ENCODE peak calls at places on chromosomes 1 and 21, in ten cellular contexts. One of them, this sample, is unnamed.

GRCh38 chr1:61887076-61887867 is 145.0 kb downstream of the PATJ start:
- DNase-seq in ascending aorta: no peak
- DNase-seq in brain microvascular endothelial cell: no peak
- DNase-seq in Panc1: no peak
- DNase-seq in RWPE2: no peak
- DNase-seq in GM12864: no peak
- DNase-seq in ovary: no peak
- DNase-seq in OCI-LY7: no peak
- DNase-seq in foreskin fibroblast: no peak
- DNase-seq in cardiac fibroblast: peak; percentile 19
- DNase-seq in this sample: no peak

GRCh38 chr1:12417389-12417788 is 187.6 kb downstream of the VPS13D start:
- DNase-seq in ovary: no peak
- DNase-seq in ascending aorta: no peak
- DNase-seq in OCI-LY7: no peak
- DNase-seq in cardiac fibroblast: no peak
- DNase-seq in Panc1: no peak
- DNase-seq in RWPE2: no peak
- DNase-seq in brain microvascular endothelial cell: no peak
- DNase-seq in GM12864: no peak
- DNase-seq in foreskin fibroblast: no peak
- DNase-seq in this sample: no peak

GRCh38 chr1:1678581-1679380 is 13.8 kb downstream of the SLC35E2B start:
- DNase-seq in OCI-LY7: peak; percentile 89
- DNase-seq in ascending aorta: no peak
- DNase-seq in GM12864: peak; percentile 40
- DNase-seq in foreskin fibroblast: no peak
- DNase-seq in Panc1: peak; percentile 12
- DNase-seq in RWPE2: peak; percentile 38
- DNase-seq in brain microvascular endothelial cell: no peak
- DNase-seq in cardiac fibroblast: no peak
- DNase-seq in ovary: no peak
- DNase-seq in this sample: no peak

GRCh38 chr1:18341291-18342058 is 139.3 kb upstream of the KLHDC7A start:
- DNase-seq in brain microvascular endothelial cell: no peak
- DNase-seq in cardiac fibroblast: no peak
- DNase-seq in ovary: no peak
- DNase-seq in ascending aorta: no peak
- DNase-seq in OCI-LY7: no peak
- DNase-seq in RWPE2: no peak
- DNase-seq in Panc1: no peak
- DNase-seq in GM12864: peak; percentile 8
- DNase-seq in foreskin fibroblast: no peak
- DNase-seq in this sample: no peak

GRCh38 chr21:41508415-41509205 is 652 bp upstream of the TMPRSS2 start:
- DNase-seq in GM12864: no peak
- DNase-seq in ascending aorta: no peak
- DNase-seq in brain microvascular endothelial cell: no peak
- DNase-seq in ovary: no peak
- DNase-seq in foreskin fibroblast: no peak
- DNase-seq in OCI-LY7: no peak
- DNase-seq in RWPE2: no peak
- DNase-seq in Panc1: no peak
- DNase-seq in cardiac fibroblast: no peak
- DNase-seq in this sample: no peak

GRCh38 chr1:240946926-240947325 is 335.0 kb upstream of the GREM2 start:
- DNase-seq in ascending aorta: no peak
- DNase-seq in foreskin fibroblast: peak; percentile 6
- DNase-seq in ovary: no peak
- DNase-seq in Panc1: no peak
- DNase-seq in cardiac fibroblast: peak; percentile 69
- DNase-seq in brain microvascular endothelial cell: peak; percentile 47
- DNase-seq in GM12864: no peak
- DNase-seq in OCI-LY7: peak; percentile 63
- DNase-seq in RWPE2: no peak
- DNase-seq in this sample: no peak

GRCh38 chr1:53545663-53546408 is 86.6 kb downstream of the DMRTB1 start:
- DNase-seq in RWPE2: peak; percentile 40
- DNase-seq in ascending aorta: peak; percentile 28
- DNase-seq in Panc1: no peak
- DNase-seq in OCI-LY7: no peak
- DNase-seq in GM12864: no peak
- DNase-seq in foreskin fibroblast: peak; percentile 74
- DNase-seq in brain microvascular endothelial cell: no peak
- DNase-seq in ovary: no peak
- DNase-seq in cardiac fibroblast: no peak
- DNase-seq in this sample: no peak

GRCh38 chr1:179742717-179743678 is at the start of gene FAM163A:
- DNase-seq in brain microvascular endothelial cell: no peak
- DNase-seq in Panc1: no peak
- DNase-seq in GM12864: no peak
- DNase-seq in foreskin fibroblast: no peak
- DNase-seq in ovary: no peak
- DNase-seq in RWPE2: no peak
- DNase-seq in ascending aorta: no peak
- DNase-seq in OCI-LY7: no peak
- DNase-seq in cardiac fibroblast: no peak
- DNase-seq in this sample: no peak

GRCh38 chr1:163076044-163076443 is 6.9 kb downstream of the RGS4 start:
- DNase-seq in OCI-LY7: no peak
- DNase-seq in foreskin fibroblast: no peak
- DNase-seq in brain microvascular endothelial cell: no peak
- DNase-seq in RWPE2: no peak
- DNase-seq in cardiac fibroblast: no peak
- DNase-seq in ascending aorta: no peak
- DNase-seq in GM12864: no peak
- DNase-seq in Panc1: no peak
- DNase-seq in ovary: no peak
- DNase-seq in this sample: no peak

GRCh38 chr1:163074716-163075284 is 5.6 kb downstream of the RGS4 start:
- DNase-seq in OCI-LY7: no peak
- DNase-seq in foreskin fibroblast: no peak
- DNase-seq in Panc1: no peak
- DNase-seq in ascending aorta: no peak
- DNase-seq in RWPE2: no peak
- DNase-seq in cardiac fibroblast: no peak
- DNase-seq in GM12864: no peak
- DNase-seq in ovary: no peak
- DNase-seq in brain microvascular endothelial cell: no peak
- DNase-seq in this sample: no peak

GRCh38 chr1:163074004-163074403 is 4.8 kb downstream of the RGS4 start:
- DNase-seq in ovary: no peak
- DNase-seq in ascending aorta: no peak
- DNase-seq in foreskin fibroblast: no peak
- DNase-seq in RWPE2: no peak
- DNase-seq in Panc1: no peak
- DNase-seq in brain microvascular endothelial cell: no peak
- DNase-seq in cardiac fibroblast: no peak
- DNase-seq in OCI-LY7: no peak
- DNase-seq in GM12864: no peak
- DNase-seq in this sample: no peak

GRCh38 chr1:163076981-163077761 is 8.0 kb downstream of the RGS4 start:
- DNase-seq in Panc1: no peak
- DNase-seq in ascending aorta: no peak
- DNase-seq in brain microvascular endothelial cell: peak; percentile 10
- DNase-seq in ovary: no peak
- DNase-seq in foreskin fibroblast: no peak
- DNase-seq in cardiac fibroblast: peak; percentile 44
- DNase-seq in GM12864: no peak
- DNase-seq in RWPE2: no peak
- DNase-seq in OCI-LY7: no peak
- DNase-seq in this sample: no peak

DNA sequence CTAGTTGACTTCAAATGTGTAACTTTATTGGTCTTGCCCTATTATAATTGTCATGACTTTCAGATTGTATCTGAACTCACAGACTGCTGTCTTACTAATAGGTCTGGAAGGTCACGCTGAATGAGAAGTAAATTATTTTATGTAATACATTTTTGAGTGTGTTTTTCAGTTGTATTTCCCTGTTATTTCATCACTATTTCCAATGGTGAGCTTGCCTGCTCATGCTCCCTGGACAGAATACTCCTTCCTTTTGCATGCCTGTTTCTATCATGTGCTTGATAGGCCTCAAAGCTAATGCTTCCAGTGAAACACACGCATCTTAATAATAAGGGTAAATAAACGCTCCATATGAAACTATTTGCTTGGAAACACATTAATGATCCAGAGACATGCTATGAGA is 7.3 kb downstream of the RGS4 start:
- DNase-seq in foreskin fibroblast: no peak
- DNase-seq in ascending aorta: no peak
- DNase-seq in brain microvascular endothelial cell: no peak
- DNase-seq in RWPE2: no peak
- DNase-seq in OCI-LY7: no peak
- DNase-seq in cardiac fibroblast: peak; percentile 43
- DNase-seq in Panc1: no peak
- DNase-seq in GM12864: no peak
- DNase-seq in ovary: no peak
- DNase-seq in this sample: no peak
- H3K4me3 ChIP-seq in foreskin fibroblast: no peak overlapping the region
- H3K4me3 ChIP-seq in ascending aorta: no peak overlapping the region
- H3K4me3 ChIP-seq in brain microvascular endothelial cell: no peak overlapping the region
- H3K4me3 ChIP-seq in RWPE2: no peak overlapping the region
- H3K4me3 ChIP-seq in OCI-LY7: no peak overlapping the region
- H3K4me3 ChIP-seq in cardiac fibroblast: no peak overlapping the region
- H3K4me3 ChIP-seq in Panc1: no peak overlapping the region
- H3K4me3 ChIP-seq in GM12864: no peak overlapping the region
- H3K4me3 ChIP-seq in ovary: no peak overlapping the region
- H3K4me3 ChIP-seq in this sample: no peak overlapping the region

DNA sequence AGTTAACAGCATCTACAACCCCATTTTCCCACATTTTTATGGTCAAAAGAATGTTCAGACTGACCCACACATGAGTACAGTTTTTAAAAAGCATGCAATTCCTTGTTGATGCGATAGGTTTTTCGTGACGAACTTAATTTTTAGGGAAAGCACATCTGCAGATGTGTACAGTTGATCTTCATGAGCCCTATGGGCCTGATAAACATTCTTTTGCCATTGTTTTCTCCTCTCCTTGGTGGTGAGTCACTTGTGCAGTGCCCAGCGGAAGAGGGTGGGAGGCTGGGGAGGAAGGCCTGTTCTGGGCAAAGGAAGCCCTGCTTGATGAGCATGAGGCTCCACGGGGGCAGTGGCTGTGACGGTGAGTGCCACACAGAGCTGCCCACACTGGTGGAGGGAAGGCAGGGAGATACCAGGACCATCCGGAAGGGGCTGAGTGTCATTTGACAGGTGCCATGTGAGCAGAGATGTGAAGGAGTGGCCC is 5.3 kb downstream of the ARF1 start:
- DNase-seq in GM12864: no peak
- DNase-seq in brain microvascular endothelial cell: peak; percentile 49
- DNase-seq in OCI-LY7: no peak
- DNase-seq in ascending aorta: no peak
- DNase-seq in cardiac fibroblast: peak; percentile 90
- DNase-seq in foreskin fibroblast: peak; percentile 88
- DNase-seq in Panc1: no peak
- DNase-seq in RWPE2: no peak
- DNase-seq in ovary: peak; percentile 10
- DNase-seq in this sample: peak; percentile 34
- H3K4me3 ChIP-seq in GM12864: no peak overlapping the region
- H3K4me3 ChIP-seq in brain microvascular endothelial cell: no peak overlapping the region
- H3K4me3 ChIP-seq in OCI-LY7: no peak overlapping the region
- H3K4me3 ChIP-seq in ascending aorta: peak overlapping the region; percentile 33
- H3K4me3 ChIP-seq in cardiac fibroblast: no peak overlapping the region
- H3K4me3 ChIP-seq in foreskin fibroblast: peak overlapping the region; percentile 26
- H3K4me3 ChIP-seq in Panc1: peak overlapping the region; percentile 25
- H3K4me3 ChIP-seq in RWPE2: no peak overlapping the region
- H3K4me3 ChIP-seq in ovary: no peak overlapping the region
- H3K4me3 ChIP-seq in this sample: no peak overlapping the region

GRCh38 chr1:165856606-165857005 is 29.2 kb downstream of the UCK2 start:
- DNase-seq in Panc1: no peak
- DNase-seq in ovary: no peak
- DNase-seq in foreskin fibroblast: no peak
- DNase-seq in GM12864: no peak
- DNase-seq in ascending aorta: no peak
- DNase-seq in RWPE2: no peak
- DNase-seq in brain microvascular endothelial cell: no peak
- DNase-seq in cardiac fibroblast: no peak
- DNase-seq in OCI-LY7: no peak
- DNase-seq in this sample: no peak

GRCh38 chr1:165852896-165853295 is 25.5 kb downstream of the UCK2 start:
- DNase-seq in ovary: no peak
- DNase-seq in brain microvascular endothelial cell: no peak
- DNase-seq in RWPE2: no peak
- DNase-seq in OCI-LY7: no peak
- DNase-seq in cardiac fibroblast: no peak
- DNase-seq in ascending aorta: no peak
- DNase-seq in GM12864: no peak
- DNase-seq in foreskin fibroblast: no peak
- DNase-seq in Panc1: no peak
- DNase-seq in this sample: no peak

GRCh38 chr1:165853528-165854075 is 26.2 kb downstream of the UCK2 start:
- DNase-seq in Panc1: no peak
- DNase-seq in ovary: no peak
- DNase-seq in brain microvascular endothelial cell: no peak
- DNase-seq in foreskin fibroblast: no peak
- DNase-seq in cardiac fibroblast: no peak
- DNase-seq in OCI-LY7: no peak
- DNase-seq in RWPE2: no peak
- DNase-seq in ascending aorta: no peak
- DNase-seq in GM12864: no peak
- DNase-seq in this sample: no peak

GRCh38 chr1:165855010-165855838 is 27.8 kb downstream of the UCK2 start:
- DNase-seq in brain microvascular endothelial cell: no peak
- DNase-seq in cardiac fibroblast: no peak
- DNase-seq in Panc1: no peak
- DNase-seq in foreskin fibroblast: no peak
- DNase-seq in RWPE2: no peak
- DNase-seq in ovary: no peak
- DNase-seq in ascending aorta: no peak
- DNase-seq in OCI-LY7: no peak
- DNase-seq in GM12864: no peak
- DNase-seq in this sample: no peak

DNA sequence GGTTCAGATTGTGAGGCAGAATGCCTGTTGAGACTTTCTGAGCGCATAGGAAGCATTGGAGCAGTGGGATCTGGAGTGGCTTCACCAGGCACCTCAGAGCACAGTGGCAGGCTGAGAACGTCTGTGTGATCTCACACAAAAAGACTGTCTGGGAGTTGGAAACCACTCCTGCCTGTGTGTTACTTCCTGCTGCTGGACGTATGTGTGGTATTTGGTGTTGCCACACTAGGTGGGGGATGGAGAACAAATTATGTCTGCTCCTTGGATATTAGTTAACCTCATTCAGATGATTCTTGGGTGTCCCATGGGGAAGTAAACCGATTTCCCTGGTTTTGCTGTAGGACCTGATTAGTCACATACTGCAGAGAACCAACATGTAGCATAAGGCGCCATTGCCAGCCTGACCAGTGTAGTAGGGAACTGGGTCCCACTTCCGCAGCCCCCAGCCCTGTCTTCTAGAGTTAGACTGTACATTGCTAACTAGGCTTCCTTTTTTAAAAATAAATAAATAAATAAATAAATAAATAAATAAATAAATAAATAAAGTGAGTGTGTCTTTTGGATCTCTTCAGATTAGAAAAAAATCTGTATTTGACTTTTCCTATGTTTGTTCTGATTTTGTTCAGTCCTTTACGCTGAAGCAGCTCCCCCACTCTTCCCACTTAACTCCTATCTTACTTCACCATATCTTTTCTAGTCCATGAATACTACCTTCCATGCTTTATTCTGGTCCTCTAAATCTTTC is 26.9 kb downstream of the UCK2 start:
- DNase-seq in RWPE2: no peak
- DNase-seq in GM12864: no peak
- DNase-seq in cardiac fibroblast: peak; percentile 99
- DNase-seq in foreskin fibroblast: peak; percentile 82
- DNase-seq in Panc1: no peak
- DNase-seq in ascending aorta: no peak
- DNase-seq in OCI-LY7: no peak
- DNase-seq in ovary: no peak
- DNase-seq in brain microvascular endothelial cell: peak; percentile 96
- DNase-seq in this sample: no peak
- H3K4me3 ChIP-seq in RWPE2: no peak overlapping the region
- H3K4me3 ChIP-seq in GM12864: no peak overlapping the region
- H3K4me3 ChIP-seq in cardiac fibroblast: no peak overlapping the region
- H3K4me3 ChIP-seq in foreskin fibroblast: no peak overlapping the region
- H3K4me3 ChIP-seq in Panc1: no peak overlapping the region
- H3K4me3 ChIP-seq in ascending aorta: no peak overlapping the region
- H3K4me3 ChIP-seq in OCI-LY7: no peak overlapping the region
- H3K4me3 ChIP-seq in ovary: no peak overlapping the region
- H3K4me3 ChIP-seq in brain microvascular endothelial cell: no peak overlapping the region
- H3K4me3 ChIP-seq in this sample: no peak overlapping the region

GRCh38 chr1:35454175-35454574 is 103.0 kb downstream of the KIAA0319L start:
- DNase-seq in brain microvascular endothelial cell: no peak
- DNase-seq in cardiac fibroblast: no peak
- DNase-seq in OCI-LY7: no peak
- DNase-seq in ovary: no peak
- DNase-seq in ascending aorta: no peak
- DNase-seq in GM12864: no peak
- DNase-seq in RWPE2: no peak
- DNase-seq in Panc1: no peak
- DNase-seq in foreskin fibroblast: no peak
- DNase-seq in this sample: no peak
- H3K4me3 ChIP-seq in brain microvascular endothelial cell: no peak overlapping the region
- H3K4me3 ChIP-seq in cardiac fibroblast: no peak overlapping the region
- H3K4me3 ChIP-seq in OCI-LY7: no peak overlapping the region
- H3K4me3 ChIP-seq in ovary: no peak overlapping the region
- H3K4me3 ChIP-seq in ascending aorta: no peak overlapping the region
- H3K4me3 ChIP-seq in GM12864: no peak overlapping the region
- H3K4me3 ChIP-seq in RWPE2: no peak overlapping the region
- H3K4me3 ChIP-seq in Panc1: no peak overlapping the region
- H3K4me3 ChIP-seq in foreskin fibroblast: no peak overlapping the region
- H3K4me3 ChIP-seq in this sample: no peak overlapping the region

This sample was measured in dorsolateral prefrontal cortex.